ENCODE peak calls at places on chromosomes 3 and 15, in four cellular contexts. Z is left colon, R is GM04504, F is EL. M is an unnamed sample.

GRCh38 chr15:83320831-83321230 is 36.4 kb upstream of the BNC1 start:
- DNase-seq in Z (no peak), F (peak), R (no peak), M (no peak)

GRCh38 chr3:142285057-142285666 is 59.8 kb upstream of the GK5 start:
- DNase-seq in F (no peak), R (no peak), Z (peak), M (no peak)

GRCh38 chr15:59862191-59863155 is 141.6 kb upstream of the FOXB1 start:
- DNase-seq in Z (no peak), F (no peak), R (no peak), M (no peak)

GRCh38 chr3:43738305-43738704 is 47.6 kb downstream of the ABHD5 start:
- DNase-seq in Z (no peak), F (no peak), R (no peak), M (no peak)

GRCh38 chr3:133570139-133570936 is 3.1 kb upstream of the CDV3 start:
- DNase-seq in Z (no peak), R (no peak), F (peak), M (no peak)

GRCh38 chr15:77107068-77107467 is 36.2 kb upstream of the TSPAN3 start:
- DNase-seq in R (no peak), Z (no peak), F (no peak), M (no peak)

GRCh38 chr3:153182894-153183293 is 20.9 kb downstream of the RAP2B start:
- DNase-seq in F (no peak), Z (no peak), R (no peak), M (no peak)

GRCh38 chr15:90407871-90408317 is 19.9 kb downstream of the IQGAP1 start:
- DNase-seq in F (peak), Z (no peak), R (no peak), M (no peak)

GRCh38 chr15:82849556-82850241 is 40.3 kb downstream of the WHAMM start:
- DNase-seq in R (peak), Z (peak), F (peak), M (peak)

GRCh38 chr3:72041531-72041930 is 256.6 kb upstream of the PROK2 start:
- DNase-seq in F (no peak), Z (peak), R (no peak), M (no peak)

GRCh38 chr3:75272708-75273107 is 391.4 kb upstream of the FRG2C start:
- DNase-seq in F (peak), Z (no peak), R (peak), M (no peak)

GRCh38 chr15:29268706-29269484 is 727 bp downstream of the NSMCE3 start:
- DNase-seq in Z (peak), R (no peak), F (peak), M (peak)

GRCh38 chr15:66033143-66033542 is 163.9 kb downstream of the RAB11A start:
- DNase-seq in R (no peak), F (no peak), Z (no peak), M (no peak)